ENCODE peak calls at places on chromosome 15, in seven cellular contexts. F is HL-60, J is tibial artery, E is HFF-Myc, Q is cardiac muscle cell, T is brain microvascular endothelial cell, A is breast epithelium. P is an unnamed sample.

GRCh38 chr15:50065264-50065663 is 53.8 kb downstream of the ATP8B4 start:
- DNase-seq in A (no peak), J (no peak), T (no peak), Q (no peak), E (no peak), F (peak; percentile 65), P (no peak)

GRCh38 chr15:72532991-72533601 is 59.0 kb downstream of the ARIH1 start:
- DNase-seq in F (no peak), J (no peak), Q (no peak), E (no peak), A (no peak), T (no peak), P (no peak)

GRCh38 chr15:70474682-70475438 is 288.5 kb downstream of the UACA start:
- DNase-seq in E (no peak), T (peak; percentile 88), Q (no peak), F (peak; percentile 54), J (peak; percentile 97), A (peak; percentile 81), P (peak; percentile 99)

GRCh38 chr15:74259324-74259712 is 23.2 kb downstream of the CCDC33 start:
- DNase-seq in E (no peak), A (no peak), J (no peak), F (no peak), Q (peak; percentile 36), T (no peak), P (no peak)

GRCh38 chr15:84598250-84598649 is 2.6 kb upstream of the ZSCAN2 start:
- DNase-seq in Q (no peak), F (peak; percentile 91), E (no peak), T (peak; percentile 16), J (no peak), A (no peak), P (no peak)

GRCh38 chr15:83287541-83288027 is 3.1 kb upstream of the BNC1 start:
- DNase-seq in T (peak; percentile 94), Q (no peak), J (no peak), E (peak; percentile 80), A (no peak), F (no peak), P (peak; percentile 96)

GRCh38 chr15:45498701-45499100 is 23.9 kb downstream of the SLC30A4 start:
- DNase-seq in T (no peak), Q (no peak), F (no peak), A (no peak), E (no peak), J (no peak), P (no peak)

GRCh38 chr15:61915640-61916039 is 144.6 kb downstream of the VPS13C start:
- DNase-seq in Q (no peak), F (no peak), T (no peak), E (no peak), J (no peak), A (no peak), P (no peak)

GRCh38 chr15:98609144-98609852 is 39.0 kb upstream of the IGF1R start:
- DNase-seq in T (peak; percentile 7), E (peak; percentile 58), Q (peak; percentile 5), J (no peak), A (no peak), F (no peak), P (peak; percentile 5)

GRCh38 chr15:98547741-98548166 is 100.6 kb upstream of the IGF1R start:
- DNase-seq in E (no peak), F (peak; percentile 2), J (peak; percentile 84), Q (peak; percentile 18), A (no peak), T (peak; percentile 6), P (no peak)

GRCh38 chr15:78204351-78205309 is 29.7 kb downstream of the ACSBG1 start:
- DNase-seq in A (no peak), Q (no peak), T (no peak), F (no peak), E (no peak), J (no peak), P (no peak)

GRCh38 chr15:36599824-36600365 is 20.5 kb downstream of the CDIN1 start:
- DNase-seq in J (no peak), Q (no peak), T (no peak), A (no peak), E (no peak), F (no peak), P (no peak)

GRCh38 chr15:50183112-50183794 is 1.3 kb downstream of the SLC27A2 start:
- DNase-seq in T (no peak), J (no peak), Q (peak; percentile 8), A (no peak), E (no peak), F (peak; percentile 43), P (no peak)

GRCh38 chr15:84633311-84634227 is 20.5 kb downstream of the WDR73 start:
- DNase-seq in F (peak; percentile 77), T (peak; percentile 59), Q (peak; percentile 70), J (peak; percentile 86), A (peak; percentile 70), E (no peak), P (peak; percentile 33)

GRCh38 chr15:31197497-31198414 is 96.2 kb upstream of the TRPM1 start:
- DNase-seq in F (no peak), E (no peak), J (no peak), T (no peak), A (no peak), Q (peak; percentile 39), P (no peak)

GRCh38 chr15:79089331-79089889 is 1.2 kb downstream of the RASGRF1 start:
- DNase-seq in T (no peak), A (no peak), Q (peak; percentile 44), F (no peak), E (no peak), J (no peak), P (no peak)

GRCh38 chr15:45165536-45165935 is 22.2 kb downstream of the SHF start:
- DNase-seq in F (no peak), A (no peak), Q (no peak), E (no peak), T (no peak), J (no peak), P (no peak)

GRCh38 chr15:51203797-51204196 is 109.1 kb upstream of the TNFAIP8L3 start:
- DNase-seq in J (no peak), T (no peak), E (no peak), Q (no peak), A (no peak), F (no peak), P (peak; percentile 77)

GRCh38 chr15:72915843-72916242 is 132.3 kb upstream of the ADPGK start:
- DNase-seq in A (no peak), Q (no peak), T (no peak), E (no peak), F (no peak), J (no peak), P (no peak)

GRCh38 chr15:40790723-40791122 is 16.2 kb upstream of the ZFYVE19 start:
- DNase-seq in A (no peak), J (no peak), F (no peak), T (no peak), E (no peak), Q (no peak), P (no peak)

GRCh38 chr15:72445426-72445825 is 28.7 kb upstream of the ARIH1 start:
- DNase-seq in Q (peak; percentile 1), A (no peak), E (no peak), J (no peak), T (no peak), F (no peak), P (no peak)

GRCh38 chr15:85899927-85900326 is 105.2 kb upstream of the KLHL25 start:
- DNase-seq in A (no peak), J (no peak), E (no peak), F (no peak), T (no peak), Q (no peak), P (no peak)

GRCh38 chr15:71301958-71302621 is 186.8 kb downstream of the THSD4 start:
- DNase-seq in E (no peak), T (no peak), Q (peak; percentile 11), J (no peak), A (no peak), F (no peak), P (no peak)

GRCh38 chr15:84034831-84035753 is 200.5 kb upstream of the GOLGA6L4 start:
- DNase-seq in T (peak; percentile 18), E (peak; percentile 15), J (no peak), Q (peak; percentile 51), F (no peak), A (no peak), P (no peak)

GRCh38 chr15:87961851-87962816 is 294.4 kb downstream of the NTRK3 start:
- DNase-seq in F (no peak), J (no peak), E (no peak), T (no peak), Q (no peak), A (no peak), P (no peak)

GRCh38 chr15:66071160-66071559 is 182.4 kb downstream of the MEGF11 start:
- DNase-seq in E (no peak), F (no peak), T (no peak), A (no peak), J (no peak), Q (no peak), P (no peak)

GRCh38 chr15:66071621-66072295 is 181.8 kb downstream of the MEGF11 start:
- DNase-seq in F (no peak), J (no peak), Q (peak; percentile 12), T (no peak), A (no peak), E (no peak), P (no peak)

GRCh38 chr15:66070220-66070934 is 183.2 kb downstream of the MEGF11 start:
- DNase-seq in F (no peak), J (no peak), E (no peak), T (no peak), Q (no peak), A (no peak), P (no peak)

GRCh38 chr15:66069751-66070150 is 183.8 kb downstream of the MEGF11 start:
- DNase-seq in E (no peak), J (no peak), T (no peak), F (no peak), Q (no peak), A (no peak), P (no peak)

GRCh38 chr15:66072616-66073361 is 180.8 kb downstream of the MEGF11 start:
- DNase-seq in T (no peak), Q (no peak), F (no peak), J (no peak), E (no peak), A (no peak), P (no peak)
- H3K4me3 ChIP-seq in T (no peak overlapping the region), Q (no peak overlapping the region), F (no peak overlapping the region), J (no peak overlapping the region), E (no peak overlapping the region), A (no peak overlapping the region), P (no peak overlapping the region)

GRCh38 chr15:90641581-90642463 is 75.3 kb upstream of the BLM start:
- DNase-seq in J (peak; percentile 58), T (no peak), F (no peak), E (no peak), Q (no peak), A (no peak), P (no peak)
- H3K4me3 ChIP-seq in J (no peak overlapping the region), T (no peak overlapping the region), F (no peak overlapping the region), E (no peak overlapping the region), Q (no peak overlapping the region), A (no peak overlapping the region), P (no peak overlapping the region)

GRCh38 chr15:20672469-20672868 is 130.9 kb upstream of the GOLGA6L6 start:
- DNase-seq in F (no peak), E (no peak), J (no peak), Q (no peak), T (no peak), A (no peak), P (no peak)
- H3K4me3 ChIP-seq in F (no peak overlapping the region), E (no peak overlapping the region), J (no peak overlapping the region), Q (no peak overlapping the region), T (no peak overlapping the region), A (no peak overlapping the region), P (no peak overlapping the region)

DNA sequence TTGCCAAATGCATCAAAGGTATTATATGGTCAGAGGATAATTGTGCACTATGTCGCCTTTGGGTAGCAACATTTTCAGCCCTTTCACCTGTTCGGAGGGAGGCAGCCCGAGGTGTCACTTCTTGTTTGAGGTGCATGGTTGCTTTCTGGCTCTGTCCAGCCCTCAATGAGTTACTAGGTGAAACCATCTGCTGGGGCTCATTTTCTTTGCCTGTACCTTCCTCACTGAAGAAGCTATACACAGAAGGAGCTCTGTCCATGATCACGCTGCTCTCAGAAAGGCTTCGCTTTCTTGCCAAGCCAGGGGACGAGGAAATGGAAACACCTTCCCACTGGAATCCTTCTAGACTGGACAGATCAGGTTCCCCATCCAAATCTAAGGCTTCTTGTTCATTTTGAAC is 42.7 kb downstream of the ZNF106 start:
- DNase-seq in E (no peak), Q (no peak), J (no peak), A (no peak), F (no peak), T (no peak), P (no peak)
- H3K4me3 ChIP-seq in E (no peak overlapping the region), Q (no peak overlapping the region), J (no peak overlapping the region), A (no peak overlapping the region), F (no peak overlapping the region), T (no peak overlapping the region), P (no peak overlapping the region)

P was measured in AG09309.